ENCODE peak calls at places on chromosomes 16 and 17, in seven cellular contexts. I, T, E, H, Y, M and O are unnamed samples.

GRCh38 chr16:11075163-11075562 is 130.8 kb downstream of the CLEC16A start:
- DNase-seq in I (no peak), T (no peak), E (no peak), H (no peak), Y (no peak), M (no peak), O (no peak)

GRCh38 chr16:87350681-87351319 is 32.8 kb downstream of the FBXO31 start:
- DNase-seq in I (no peak), T (no peak), E (no peak), H (no peak), Y (no peak), M (no peak), O (peak; percentile 73)

GRCh38 chr17:82838386-82839063 is 1.3 kb downstream of the ZNF750 start:
- DNase-seq in I (no peak), T (no peak), E (no peak), H (no peak), Y (no peak), M (no peak), O (no peak)

GRCh38 chr16:4892356-4893102 is 44.4 kb downstream of the PPL start:
- DNase-seq in I (no peak), T (no peak), E (no peak), H (peak; percentile 68), Y (no peak), M (no peak), O (peak; percentile 33)

GRCh38 chr17:63421681-63422645 is 24.1 kb downstream of the CYB561 start:
- DNase-seq in I (no peak), T (no peak), E (no peak), H (no peak), Y (no peak), M (no peak), O (no peak)

GRCh38 chr16:56950881-56951771 is 10.6 kb upstream of the CETP start:
- DNase-seq in I (peak; percentile 59), T (no peak), E (peak; percentile 31), H (peak; percentile 67), Y (peak; percentile 36), M (peak; percentile 37), O (peak; percentile 82)

GRCh38 chr17:50501054-50501453 is 7.2 kb upstream of the MYCBPAP start:
- DNase-seq in I (no peak), T (no peak), E (no peak), H (no peak), Y (peak; percentile 50), M (no peak), O (no peak)

GRCh38 chr17:75239214-75239613 is 22.2 kb downstream of the GGA3 start:
- DNase-seq in I (no peak), T (no peak), E (no peak), H (no peak), Y (no peak), M (no peak), O (no peak)

GRCh38 chr16:17129971-17130370 is 340.8 kb downstream of the XYLT1 start:
- DNase-seq in I (no peak), T (no peak), E (no peak), H (no peak), Y (no peak), M (no peak), O (no peak)

GRCh38 chr17:56174421-56174820 is 21.1 kb downstream of the ANKFN1 start:
- DNase-seq in I (no peak), T (no peak), E (no peak), H (no peak), Y (no peak), M (no peak), O (no peak)

GRCh38 chr17:48878920-48879898 is 13.4 kb upstream of the ATP5MC1 start:
- DNase-seq in I (peak; percentile 80), T (peak; percentile 39), E (peak; percentile 65), H (peak; percentile 80), Y (peak; percentile 62), M (peak; percentile 53), O (peak; percentile 87)

GRCh38 chr16:2926660-2927646 is 15.2 kb downstream of the FLYWCH1 start:
- DNase-seq in I (peak; percentile 64), T (no peak), E (peak; percentile 85), H (peak; percentile 74), Y (peak; percentile 93), M (peak; percentile 85), O (peak; percentile 85)

GRCh38 chr17:14381606-14382005 is 80.7 kb downstream of the HS3ST3B1 start:
- DNase-seq in I (no peak), T (no peak), E (no peak), H (no peak), Y (no peak), M (no peak), O (no peak)

GRCh38 chr16:55323637-55324490 is at the start of gene IRX6:
- DNase-seq in I (peak; percentile 38), T (no peak), E (no peak), H (no peak), Y (peak; percentile 59), M (no peak), O (peak; percentile 36)

GRCh38 chr16:72847187-72848044 is 200.5 kb downstream of the ZFHX3 start:
- DNase-seq in I (peak; percentile 26), T (no peak), E (no peak), H (peak; percentile 61), Y (no peak), M (no peak), O (peak; percentile 49)

GRCh38 chr17:76371656-76372628 is 12.5 kb upstream of the SPHK1 start:
- DNase-seq in I (no peak), T (peak; percentile 98), E (no peak), H (peak; percentile 74), Y (no peak), M (no peak), O (peak; percentile 72)

GRCh38 chr16:81543571-81543970 is 99.0 kb downstream of the CMIP start:
- DNase-seq in I (no peak), T (no peak), E (no peak), H (no peak), Y (no peak), M (no peak), O (no peak)

GRCh38 chr17:43767713-43768059 is 9.1 kb upstream of the SOST start:
- DNase-seq in I (no peak), T (no peak), E (no peak), H (no peak), Y (no peak), M (no peak), O (no peak)

GRCh38 chr16:28873543-28874201 is 4.6 kb upstream of the ATP2A1 start:
- DNase-seq in I (peak; percentile 47), T (no peak), E (peak; percentile 57), H (peak; percentile 64), Y (no peak), M (peak; percentile 53), O (peak; percentile 76)

GRCh38 chr17:2592974-2593845 is at the start of gene PAFAH1B1:
- DNase-seq in I (peak; percentile 85), T (peak; percentile 63), E (peak; percentile 96), H (peak; percentile 97), Y (peak; percentile 91), M (peak; percentile 90), O (peak; percentile 99)

GRCh38 chr17:16649585-16649984 is 4.1 kb downstream of the ZNF624 start:
- DNase-seq in I (no peak), T (no peak), E (no peak), H (no peak), Y (no peak), M (no peak), O (no peak)

GRCh38 chr16:19745286-19746018 is 27.4 kb downstream of the IQCK start:
- DNase-seq in I (no peak), T (peak; percentile 14), E (no peak), H (no peak), Y (no peak), M (no peak), O (no peak)

GRCh38 chr16:89005201-89006035 is 28.4 kb upstream of the CBFA2T3 start:
- DNase-seq in I (no peak), T (no peak), E (no peak), H (no peak), Y (no peak), M (no peak), O (no peak)

GRCh38 chr17:75765981-75766380 is 989 bp upstream of the GALK1 start:
- DNase-seq in I (no peak), T (no peak), E (no peak), H (no peak), Y (no peak), M (no peak), O (no peak)

GRCh38 chr16:31435341-31436220 is 7.0 kb downstream of the ZNF843 start:
- DNase-seq in I (no peak), T (no peak), E (no peak), H (no peak), Y (no peak), M (no peak), O (no peak)

GRCh38 chr16:59179446-59180082 is 445.4 kb upstream of the GOT2 start:
- DNase-seq in I (no peak), T (peak; percentile 85), E (no peak), H (no peak), Y (no peak), M (no peak), O (no peak)

GRCh38 chr16:27215660-27216059 is 12.3 kb downstream of the KDM8 start:
- DNase-seq in I (no peak), T (no peak), E (no peak), H (no peak), Y (no peak), M (no peak), O (no peak)